ENCODE peak calls at places on chromosomes 11 and 22, in seven cellular contexts. R is HFFc6; J is T-cell; V is fibroblast of pulmonary artery; K is EH; L is pancreas; X is effector CD4-positive, alpha-beta T cell. O is an unnamed sample.

GRCh38 chr11:70313945-70314344 is 43.5 kb downstream of the PPFIA1 start:
- DNase-seq in J (no peak), L (no peak), K (no peak), X (no peak), V (no peak), R (no peak), O (no peak)

GRCh38 chr22:36334838-36335603 is 52.7 kb downstream of the MYH9 start:
- DNase-seq in J (no peak), L (peak), K (peak), X (peak), R (peak), V (peak), O (peak)

GRCh38 chr11:9518835-9519234 is 54.6 kb upstream of the WEE1 start:
- DNase-seq in R (no peak), J (no peak), K (no peak), V (no peak), X (no peak), L (no peak), O (no peak)

GRCh38 chr11:115164774-115165173 is 339.4 kb downstream of the CADM1 start:
- DNase-seq in R (no peak), X (no peak), V (no peak), K (no peak), L (no peak), J (no peak), O (no peak)

GRCh38 chr11:10155793-10156490 is 138.1 kb downstream of the SBF2 start:
- DNase-seq in V (peak), K (no peak), L (no peak), R (no peak), J (no peak), X (no peak), O (no peak)

GRCh38 chr11:3180869-3181268 is 15.8 kb upstream of the OSBPL5 start:
- DNase-seq in K (no peak), V (no peak), X (no peak), L (no peak), J (no peak), R (no peak), O (no peak)

GRCh38 chr11:129947474-129947873 is 52.1 kb upstream of the NFRKB start:
- DNase-seq in L (no peak), V (no peak), K (no peak), X (no peak), R (no peak), J (no peak), O (no peak)

GRCh38 chr11:11306855-11307254 is 46.2 kb downstream of the CSNK2A3 start:
- DNase-seq in R (no peak), J (no peak), X (no peak), K (no peak), V (no peak), L (no peak), O (no peak)

GRCh38 chr11:94519478-94520084 is 7.3 kb downstream of the C11orf97 start:
- DNase-seq in V (peak), J (no peak), X (no peak), L (no peak), R (peak), K (peak), O (peak)

GRCh38 chr11:1348146-1348545 is 38.7 kb upstream of the TOLLIP start:
- DNase-seq in V (no peak), K (no peak), R (no peak), X (no peak), L (peak), J (no peak), O (no peak)

GRCh38 chr22:46230262-46230901 is 19.7 kb downstream of the CDPF1 start:
- DNase-seq in X (no peak), R (no peak), L (no peak), V (no peak), J (no peak), K (no peak), O (no peak)

GRCh38 chr11:118138839-118139420 is 13.7 kb downstream of the SCN4B start:
- DNase-seq in R (no peak), L (no peak), X (no peak), V (no peak), J (no peak), K (no peak), O (no peak)

GRCh38 chr11:75194147-75194546 is 43.2 kb downstream of the SLCO2B1 start:
- DNase-seq in J (no peak), X (no peak), R (no peak), K (no peak), V (no peak), L (no peak), O (no peak)

GRCh38 chr11:19404787-19405186 is 164.0 kb upstream of the E2F8 start:
- DNase-seq in X (no peak), R (no peak), J (no peak), V (no peak), K (no peak), L (no peak), O (no peak)

GRCh38 chr11:129331871-129332274 is 43.8 kb upstream of the BARX2 start:
- DNase-seq in R (peak), K (peak), L (peak), X (peak), J (peak), V (peak), O (peak)

GRCh38 chr22:25027052-25027525 is 74.6 kb downstream of the KIAA1671 start:
- DNase-seq in K (no peak), V (no peak), L (no peak), R (no peak), J (no peak), X (no peak), O (no peak)

GRCh38 chr11:65274734-65275682 is 13.2 kb downstream of the POLA2 start:
- DNase-seq in X (peak), V (peak), L (no peak), K (peak), J (no peak), R (peak), O (peak)

GRCh38 chr11:3658252-3658651 is 12.9 kb downstream of the CHRNA10 start:
- DNase-seq in J (no peak), K (no peak), X (no peak), L (no peak), V (no peak), R (no peak), O (no peak)

GRCh38 chr11:65150513-65151271 is 16.4 kb upstream of the SYVN1 start:
- DNase-seq in L (peak), X (no peak), R (peak), J (no peak), K (peak), V (peak), O (peak)

GRCh38 chr22:39748877-39749276 is 144.7 kb downstream of the ENTHD1 start:
- DNase-seq in L (no peak), K (peak), J (no peak), X (no peak), R (peak), V (peak), O (no peak)

GRCh38 chr11:117638913-117639543 is 158.0 kb downstream of the DSCAML1 start:
- DNase-seq in V (no peak), K (no peak), R (no peak), X (no peak), L (no peak), J (no peak), O (no peak)

GRCh38 chr11:117179048-117179999 is 781 bp downstream of the SIDT2 start:
- DNase-seq in V (peak), K (peak), R (no peak), L (peak), J (peak), X (peak), O (no peak)

GRCh38 chr22:42296381-42296853 is 26.0 kb upstream of the TCF20 start:
- DNase-seq in L (no peak), V (no peak), X (no peak), R (no peak), J (no peak), K (no peak), O (peak)

GRCh38 chr11:84790849-84791427 is 836.2 kb downstream of the DLG2 start:
- DNase-seq in K (no peak), X (no peak), L (no peak), R (no peak), J (no peak), V (no peak), O (no peak)

GRCh38 chr11:35029979-35030378 is 109.0 kb upstream of the CD44 start:
- DNase-seq in K (peak), R (peak), L (no peak), X (no peak), J (no peak), V (peak), O (no peak)

GRCh38 chr11:66744485-66745355 is 15.7 kb upstream of the SPTBN2 start:
- DNase-seq in J (peak), R (peak), L (peak), K (peak), X (peak), V (peak), O (peak)

GRCh38 chr11:132257861-132258260 is 887.4 kb downstream of the NTM start:
- DNase-seq in L (no peak), K (no peak), V (no peak), X (no peak), J (no peak), R (no peak), O (no peak)

GRCh38 chr11:36890280-36890679 is 292.2 kb upstream of the RAG2 start:
- DNase-seq in L (no peak), X (no peak), K (no peak), J (no peak), R (no peak), V (no peak), O (no peak)

GRCh38 chr11:22456993-22457748 is 119.0 kb downstream of the SLC17A6 start:
- DNase-seq in J (no peak), R (no peak), V (no peak), X (no peak), K (no peak), L (no peak), O (no peak)

GRCh38 chr22:47014636-47014930 is 252.1 kb downstream of the TBC1D22A start:
- DNase-seq in R (no peak), K (no peak), V (no peak), J (no peak), X (no peak), L (no peak), O (no peak)

GRCh38 chr11:118052581-118053206 is 24.2 kb upstream of the TMPRSS4 start:
- DNase-seq in R (no peak), J (no peak), L (no peak), X (no peak), K (no peak), V (no peak), O (no peak)

GRCh38 chr11:122755409-122755808 is 82.9 kb upstream of the CRTAM start:
- DNase-seq in K (no peak), R (no peak), X (no peak), J (no peak), L (no peak), V (peak), O (no peak)

GRCh38 chr11:44243633-44244343 is 66.2 kb downstream of the ALX4 start:
- DNase-seq in V (peak), R (peak), K (peak), X (no peak), L (no peak), J (no peak), O (no peak)

GRCh38 chr11:65378208-65378927 is 4.1 kb downstream of the SLC25A45 start:
- DNase-seq in R (no peak), X (no peak), J (no peak), K (no peak), V (no peak), L (no peak), O (no peak)

GRCh38 chr11:121671276-121672168 is 218.8 kb upstream of the SORL1-AS1 start:
- DNase-seq in K (peak), J (no peak), R (no peak), L (no peak), X (no peak), V (peak), O (no peak)

GRCh38 chr22:23862103-23862502 is 4.4 kb downstream of the SLC2A11 start:
- DNase-seq in X (no peak), R (peak), K (peak), J (no peak), V (peak), L (no peak), O (no peak)

GRCh38 chr22:29212738-29213137 is 7.0 kb downstream of the EMID1 start:
- DNase-seq in X (no peak), K (no peak), R (no peak), J (no peak), L (peak), V (no peak), O (no peak)

GRCh38 chr22:45318558-45319318 is 9.0 kb downstream of the FAM118A start:
- DNase-seq in R (no peak), K (peak), L (no peak), V (peak), J (peak), X (peak), O (no peak)

O was measured in C1 segment of cervical spinal cord.